ENCODE peak calls at places on chromosome 7, in five cellular contexts. B is endothelial cell of umbilical vein; U is CD8-positive, alpha-beta memory T cell; X is Peyer's patch; G is right lobe of liver. S is an unnamed sample. For H3K9me3, the result is how much of the 10 kb centered on the place peaks cover.

GRCh38 chr7:32891046-32891799 is at the start of gene KBTBD2:
- DNase-seq in B (peak), U (peak), X (peak), G (peak), S (peak)

GRCh38 chr7:111090834-111091233 is at the start of gene LRRN3:
- DNase-seq in B (no peak), U (no peak), X (no peak), G (no peak), S (peak)

GRCh38 chr7:137109966-137110930 is 233.3 kb downstream of the PTN start:
- DNase-seq in B (no peak), U (no peak), X (no peak), G (no peak), S (no peak)

GRCh38 chr7:77327067-77327931 is 88.8 kb downstream of the GSAP start:
- DNase-seq in B (peak), U (no peak), X (no peak), G (peak), S (peak)

GRCh38 chr7:133730360-133730759 is 396.8 kb upstream of the LRGUK start:
- DNase-seq in B (no peak), U (no peak), X (no peak), G (no peak), S (no peak)

GRCh38 chr7:87202705-87203104 is 16.8 kb downstream of the TMEM243 start:
- DNase-seq in B (no peak), U (no peak), X (no peak), G (no peak), S (no peak)

GRCh38 chr7:98354511-98355249 is 46.2 kb downstream of the BAIAP2L1 start:
- DNase-seq in B (peak), U (no peak), X (peak), G (no peak), S (no peak)

GRCh38 chr7:139626817-139627216 is 103.3 kb downstream of the CLEC2L start:
- DNase-seq in B (no peak), U (no peak), X (no peak), G (no peak), S (no peak)

GRCh38 chr7:9240016-9240415 is 806.6 kb downstream of the NXPH1 start:
- DNase-seq in B (no peak), U (no peak), X (no peak), G (no peak), S (no peak)

GRCh38 chr7:75915416-75916156 is 631 bp downstream of the POR start:
- DNase-seq in B (peak), U (peak), X (peak), G (no peak), S (peak)

GRCh38 chr7:83835424-83835823 is 186.5 kb upstream of the SEMA3E start:
- DNase-seq in B (no peak), U (no peak), X (no peak), G (no peak), S (no peak)

GRCh38 chr7:56019501-56019900 is 31.7 kb downstream of the PSPH start:
- DNase-seq in B (no peak), U (no peak), X (no peak), G (no peak), S (no peak)

GRCh38 chr7:105751054-105751453 is 125.3 kb downstream of the ATXN7L1 start:
- DNase-seq in B (no peak), U (no peak), X (no peak), G (no peak), S (no peak)

GRCh38 chr7:131546583-131547111 is 9.8 kb downstream of the PODXL start:
- DNase-seq in B (peak), U (peak), X (no peak), G (no peak), S (no peak)

GRCh38 chr7:139743267-139743966 is 34.4 kb downstream of the HIPK2 start:
- DNase-seq in B (no peak), U (no peak), X (no peak), G (no peak), S (no peak)

GRCh38 chr7:47327306-47327697 is 254.6 kb downstream of the TNS3 start:
- DNase-seq in B (no peak), U (no peak), X (no peak), G (no peak), S (no peak)

GRCh38 chr7:33742999-33743587 is 162.2 kb upstream of the BMPER start:
- DNase-seq in B (no peak), U (no peak), X (no peak), G (no peak), S (no peak)

GRCh38 chr7:47531584-47532492 is 50.1 kb downstream of the TNS3 start:
- DNase-seq in B (no peak), U (no peak), X (peak), G (no peak), S (no peak)

GRCh38 chr7:47477191-47478016 is 104.5 kb downstream of the TNS3 start:
- DNase-seq in B (no peak), U (no peak), X (no peak), G (no peak), S (no peak)

GRCh38 chr7:2500701-2501100 is 18.9 kb upstream of the LFNG start:
- DNase-seq in B (no peak), U (no peak), X (no peak), G (no peak), S (no peak)

GRCh38 chr7:22884911-22885823 is 62.5 kb upstream of the TOMM7 start:
- DNase-seq in B (no peak), U (no peak), X (no peak), G (no peak), S (no peak)

GRCh38 chr7:139016931-139017511 is 18.8 kb downstream of the ZC3HAV1L start:
- DNase-seq in B (peak), U (peak), X (no peak), G (peak), S (peak)

GRCh38 chr7:133491846-133492652 is 239.2 kb downstream of the EXOC4 start:
- DNase-seq in B (no peak), U (no peak), X (no peak), G (no peak), S (no peak)

GRCh38 chr7:131293018-131293417 is 34.7 kb upstream of the MKLN1 start:
- DNase-seq in B (no peak), U (no peak), X (no peak), G (no peak), S (peak)

GRCh38 chr7:134113655-134114054 is 13.5 kb upstream of the LRGUK start:
- DNase-seq in B (no peak), U (no peak), X (no peak), G (no peak), S (no peak)

GRCh38 chr7:8277394-8277982 is 15.5 kb upstream of the ICA1 start:
- DNase-seq in B (peak), U (no peak), X (no peak), G (no peak), S (no peak)

GRCh38 chr7:92833766-92834605 is 2.4 kb downstream of the CDK6 start:
- DNase-seq in B (peak), U (peak), X (peak), G (peak), S (peak)

GRCh38 chr7:63071396-63071795 is 927.3 kb upstream of the ZNF722 start:
- DNase-seq in B (no peak), U (no peak), X (no peak), G (no peak), S (no peak)
- H3K9me3 ChIP-seq in B (under half), U (under half), X (under half), G (under half), S (under half)

GRCh38 chr7:20152511-20152910 is 64.7 kb downstream of the MACC1 start:
- DNase-seq in B (no peak), U (no peak), X (no peak), G (no peak), S (no peak)
- H3K9me3 ChIP-seq in B (under half), U (under half), X (under half), G (under half), S (under half)

GRCh38 chr7:158076215-158076614 is 511.4 kb downstream of the PTPRN2 start:
- DNase-seq in B (no peak), U (no peak), X (no peak), G (no peak), S (no peak)
- H3K9me3 ChIP-seq in B (under half), U (under half), X (under half), G (under half), S (under half)

GRCh38 chr7:63009771-63010170 is 988.9 kb upstream of the ZNF722 start:
- DNase-seq in B (no peak), U (no peak), X (no peak), G (no peak), S (no peak)
- H3K9me3 ChIP-seq in B (under half), U (under half), X (under half), G (under half), S (under half)